ENCODE peak calls at places on chromosomes 1 and 21, in six cellular contexts. R is GM23338, Z is K562, G is HepG2, K is GM12878, C is H1. M is an unnamed sample.

GRCh38 chr21:17460094-17460493 is 52.7 kb upstream of the CXADR start:
- DNase-seq in G (no peak), Z (no peak), C (no peak), R (no peak), K (no peak), M (no peak)

GRCh38 chr1:204641455-204641854 is 44.1 kb downstream of the LRRN2 start:
- DNase-seq in Z (no peak), G (no peak), R (no peak), C (no peak), K (no peak), M (no peak)

GRCh38 chr1:106456832-106457231 is 599.6 kb upstream of the PRMT6 start:
- DNase-seq in C (no peak), Z (no peak), K (no peak), G (no peak), R (no peak), M (no peak)

GRCh38 chr1:30740952-30741894 is 16.4 kb downstream of the LAPTM5 start:
- DNase-seq in G (no peak), K (no peak), R (no peak), Z (peak), C (no peak), M (no peak)

GRCh38 chr1:23613191-23614126 is 54.2 kb upstream of the ID3 start:
- DNase-seq in R (no peak), C (no peak), G (no peak), Z (no peak), K (no peak), M (no peak)

GRCh38 chr21:41119901-41120300 is 48.1 kb upstream of the BACE2 start:
- DNase-seq in Z (no peak), K (no peak), G (no peak), R (no peak), C (no peak), M (no peak)

GRCh38 chr1:6511461-6512244 is 20.2 kb upstream of the PLEKHG5 start:
- DNase-seq in G (no peak), Z (no peak), K (no peak), C (no peak), R (no peak), M (no peak)

GRCh38 chr21:24418671-24419070 is 1188.6 kb downstream of the MRPL39 start:
- DNase-seq in K (no peak), R (no peak), G (no peak), C (no peak), Z (no peak), M (no peak)

GRCh38 chr1:81220614-81221071 is 580.1 kb upstream of the ADGRL2 start:
- DNase-seq in C (no peak), G (no peak), K (no peak), Z (no peak), R (no peak), M (peak)

GRCh38 chr1:229848762-229849677 is 218.0 kb upstream of the GALNT2 start:
- DNase-seq in G (peak), R (peak), C (no peak), Z (peak), K (no peak), M (no peak)

GRCh38 chr21:33368124-33368523 is 35.1 kb upstream of the IFNGR2 start:
- DNase-seq in G (no peak), K (no peak), Z (peak), C (no peak), R (no peak), M (no peak)

GRCh38 chr1:119720866-119721440 is 9.2 kb downstream of the PHGDH start:
- DNase-seq in R (no peak), C (no peak), G (no peak), Z (no peak), K (no peak), M (no peak)

GRCh38 chr1:869499-870244 is 54.1 kb upstream of the SAMD11 start:
- DNase-seq in C (no peak), R (peak), G (peak), Z (peak), K (no peak), M (peak)

GRCh38 chr1:4825841-4826450 is 171.5 kb downstream of the AJAP1 start:
- DNase-seq in R (no peak), G (peak), K (no peak), Z (peak), C (peak), M (no peak)

GRCh38 chr1:59034925-59035324 is 251.1 kb upstream of the JUN start:
- DNase-seq in G (no peak), C (no peak), R (no peak), Z (no peak), K (no peak), M (no peak)

GRCh38 chr1:182383037-182383661 is 8.4 kb downstream of the GLUL start:
- DNase-seq in C (no peak), G (no peak), Z (no peak), K (no peak), R (no peak), M (no peak)

GRCh38 chr1:169047074-169047473 is 59.4 kb upstream of the ATP1B1 start:
- DNase-seq in K (no peak), Z (no peak), C (no peak), G (no peak), R (no peak), M (no peak)

GRCh38 chr1:201466492-201466891 is 2.5 kb downstream of the PHLDA3 start:
- DNase-seq in K (no peak), G (no peak), Z (no peak), R (no peak), C (no peak), M (no peak)

GRCh38 chr21:45935628-45936027 is 45.9 kb upstream of the COL6A1 start:
- DNase-seq in R (peak), K (no peak), Z (no peak), G (no peak), C (no peak), M (no peak)

GRCh38 chr1:62398377-62398776 is 38.5 kb upstream of the USP1 start:
- DNase-seq in R (no peak), G (no peak), Z (no peak), K (no peak), C (no peak), M (no peak)

GRCh38 chr1:114750780-114751179 is 7.0 kb downstream of the CSDE1 start:
- DNase-seq in Z (no peak), R (no peak), C (no peak), G (no peak), K (no peak), M (no peak)
- TF ChIP-seq CREB1 in Z (no peak), R (no peak), C (no peak), G (no peak), K (no peak), M (no peak)

DNA sequence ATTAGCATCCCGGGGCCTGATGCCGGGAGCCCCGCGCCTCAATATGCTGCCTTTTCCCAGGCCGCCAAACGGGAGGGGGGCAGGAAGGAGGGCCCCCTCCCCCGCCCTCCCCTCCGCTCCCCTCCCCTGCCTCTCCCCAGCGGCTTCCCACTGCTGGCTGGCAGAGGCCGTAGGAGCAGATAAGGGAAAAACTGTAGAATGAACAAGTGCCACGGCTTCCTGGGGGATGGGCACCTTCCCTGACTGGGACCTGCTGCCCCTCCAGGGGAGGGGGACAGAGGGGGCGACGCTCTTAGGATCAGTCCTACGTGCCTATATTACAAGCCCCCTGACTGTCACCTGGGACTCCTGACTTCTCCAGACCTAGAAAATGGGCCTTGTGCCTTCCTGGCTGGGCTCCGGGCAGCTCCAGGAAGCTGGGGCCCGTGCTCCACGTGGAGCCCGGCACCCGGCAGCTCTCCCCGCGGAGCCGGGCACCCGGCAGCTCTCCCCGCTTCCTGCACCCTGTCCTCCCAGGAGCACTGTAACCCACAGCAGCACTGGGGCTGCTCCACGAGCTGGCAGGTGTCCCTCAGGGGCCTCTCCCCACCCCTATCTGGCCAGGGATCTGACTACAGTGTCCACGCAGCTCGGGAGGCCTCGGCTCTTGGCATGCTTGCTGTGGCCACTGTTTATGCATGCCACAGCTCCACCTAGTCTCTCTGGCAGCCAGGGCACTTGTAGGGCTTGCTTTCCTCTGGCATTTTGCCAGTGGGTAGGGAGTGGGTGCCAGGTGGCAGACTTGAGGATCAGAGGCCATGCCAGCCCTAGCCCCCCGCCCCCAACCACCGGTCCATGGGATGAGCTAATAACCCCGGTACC is 668 bp upstream of the HES5 start:
- DNase-seq in Z (no peak), G (no peak), K (no peak), C (no peak), R (no peak), M (no peak)
- TF ChIP-seq CREB1 in Z (no peak), G (no peak), K (no peak), C (no peak), R (no peak), M (no peak)

DNA sequence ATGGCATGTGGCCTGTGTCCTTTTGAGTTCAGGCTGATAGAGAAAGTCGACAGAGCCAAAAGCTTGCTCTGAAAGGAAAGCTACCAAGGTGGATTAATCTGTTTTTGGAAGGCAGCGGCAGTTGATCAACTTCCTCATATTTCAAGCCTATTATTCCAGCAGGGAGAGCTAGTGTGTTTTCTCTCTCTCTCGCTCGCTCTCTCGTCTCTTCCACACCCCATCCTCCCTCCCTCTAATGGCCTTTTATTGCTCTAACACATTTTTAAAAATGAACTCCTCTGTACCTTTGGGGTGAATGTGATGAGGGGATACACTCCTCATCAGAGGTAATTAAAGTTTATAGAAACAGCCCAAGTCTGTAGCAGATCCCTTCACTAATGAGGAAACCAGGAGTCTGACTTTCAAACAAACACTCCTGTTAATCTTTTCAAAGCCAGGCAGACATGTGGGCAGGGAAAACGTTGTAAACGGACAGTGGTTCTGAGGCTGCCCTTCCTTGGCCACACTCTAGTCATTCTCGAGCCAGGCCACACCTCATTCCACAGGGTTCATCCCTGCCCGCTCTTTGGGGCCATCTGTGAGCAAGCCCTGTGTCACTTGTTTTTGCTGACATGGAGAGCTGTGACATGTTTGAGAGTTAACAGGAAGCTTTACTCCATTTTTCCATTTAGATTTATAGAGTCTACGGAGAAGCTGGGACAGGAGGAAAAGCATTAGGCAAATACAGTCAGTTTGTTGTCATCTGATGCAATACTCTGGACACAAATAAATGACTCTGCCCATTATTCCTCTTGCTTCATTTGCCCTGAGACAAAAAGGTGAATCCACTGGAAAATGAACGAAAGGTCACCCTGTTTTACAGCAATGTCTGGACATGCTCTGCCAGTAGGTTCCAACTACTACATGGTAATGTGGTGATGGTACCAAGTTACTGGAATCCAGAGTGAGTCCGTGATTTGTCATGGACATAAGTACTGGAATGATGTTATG is 126.7 kb downstream of the CLIC6 start:
- DNase-seq in K (no peak), Z (no peak), G (peak), R (no peak), C (no peak), M (no peak)
- TF ChIP-seq CREB1 in K (no peak), Z (no peak), G (no peak), R (no peak), C (no peak), M (no peak)

GRCh38 chr1:115338457-115338820 is 390 bp upstream of the NGF start:
- DNase-seq in Z (no peak), R (peak), C (no peak), G (no peak), K (no peak), M (peak)
- TF ChIP-seq CREB1 in Z (no peak), R (no peak), C (no peak), G (no peak), K (no peak), M (no peak)

GRCh38 chr1:32869844-32870614 is 683 bp downstream of the FNDC5 start:
- DNase-seq in G (no peak), C (no peak), R (no peak), Z (no peak), K (no peak), M (no peak)

GRCh38 chr1:32872189-32872898 is 1.6 kb upstream of the FNDC5 start:
- DNase-seq in R (peak), Z (peak), K (no peak), C (peak), G (peak), M (peak)

GRCh38 chr1:32871364-32872188 is 864 bp upstream of the FNDC5 start:
- DNase-seq in G (no peak), R (peak), K (no peak), Z (peak), C (no peak), M (no peak)

GRCh38 chr1:32868806-32869455 is 1.8 kb downstream of the FNDC5 start:
- DNase-seq in R (no peak), K (no peak), C (no peak), G (no peak), Z (no peak), M (no peak)

GRCh38 chr1:32870615-32871363 is at the start of gene FNDC5:
- DNase-seq in C (no peak), G (no peak), Z (peak), K (no peak), R (peak), M (peak)
- TF ChIP-seq CREB1 in C (no peak), G (no peak), Z (no peak), K (no peak), R (no peak), M (no peak)

DNA sequence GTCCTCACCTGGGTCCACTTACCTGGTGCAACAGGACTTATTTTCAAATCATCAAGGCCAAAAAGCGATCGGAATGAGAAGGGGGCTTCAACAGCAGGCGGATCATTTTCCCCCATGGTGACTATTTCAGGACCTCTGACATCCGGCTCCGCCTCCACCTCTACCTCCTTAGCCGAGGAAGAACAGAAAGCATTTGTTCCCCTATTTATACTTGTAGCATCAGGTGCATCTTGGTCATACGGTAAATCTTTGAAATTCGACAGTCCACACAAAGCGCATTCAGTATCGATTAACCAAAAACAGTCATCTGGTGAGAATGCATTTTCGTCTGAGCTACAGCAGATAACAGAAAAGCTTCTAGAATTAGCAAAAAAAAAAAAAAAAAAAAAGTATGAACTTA is 550 bp downstream of the TMPRSS3 start:
- DNase-seq in Z (no peak), C (no peak), R (no peak), K (no peak), G (no peak), M (no peak)
- TF ChIP-seq CREB1 in Z (no peak), C (no peak), R (no peak), K (no peak), G (no peak), M (no peak)

M was measured in WTC11.